ENCODE peak calls at places on chromosomes 16 and 17, in five cellular contexts. N is activated CD8-positive, alpha-beta T cell treated with anti-CD3 and anti-CD28 coated beads for 36 hours; C is body of pancreas; F is fibroblast of villous mesenchyme; U is AG09309. O is an unnamed sample.

GRCh38 chr17:82548681-82549303 is 29.3 kb downstream of the FOXK2 start:
- DNase-seq in N (peak), C (peak), F (peak), U (no peak), O (no peak)

GRCh38 chr17:50079334-50080095 is 15.6 kb upstream of the PDK2 start:
- DNase-seq in N (peak), C (no peak), F (no peak), U (no peak), O (no peak)

GRCh38 chr17:3730881-3731429 is 7.3 kb downstream of the HASPIN start:
- DNase-seq in N (no peak), C (no peak), F (no peak), U (no peak), O (no peak)

GRCh38 chr16:50160495-50161164 is 7.5 kb downstream of the TENT4B start:
- DNase-seq in N (no peak), C (no peak), F (no peak), U (no peak), O (no peak)

GRCh38 chr17:13114601-13115024 is 96.8 kb upstream of the ELAC2 start:
- DNase-seq in N (peak), C (peak), F (peak), U (peak), O (peak)

GRCh38 chr16:80489173-80489572 is 51.6 kb upstream of the DYNLRB2 start:
- DNase-seq in N (no peak), C (no peak), F (no peak), U (no peak), O (no peak)

GRCh38 chr16:1993731-1994131 is 4.0 kb downstream of the SYNGR3 start:
- DNase-seq in N (no peak), C (no peak), F (no peak), U (no peak), O (no peak)

GRCh38 chr16:49817754-49818507 is 38.0 kb downstream of the ZNF423 start:
- DNase-seq in N (no peak), C (no peak), F (no peak), U (no peak), O (no peak)

GRCh38 chr17:43736389-43736788 is 22.2 kb downstream of the SOST start:
- DNase-seq in N (no peak), C (no peak), F (peak), U (no peak), O (no peak)

GRCh38 chr17:79659376-79659775 is 48.5 kb upstream of the RBFOX3 start:
- DNase-seq in N (no peak), C (no peak), F (no peak), U (no peak), O (peak)

GRCh38 chr16:10770907-10771306 is 27.3 kb downstream of the NUBP1 start:
- DNase-seq in N (no peak), C (peak), F (peak), U (no peak), O (no peak)

GRCh38 chr17:17732892-17733670 is 51.8 kb downstream of the RAI1 start:
- DNase-seq in N (no peak), C (no peak), F (no peak), U (no peak), O (no peak)

GRCh38 chr17:55305321-55306087 is 40.7 kb downstream of the HLF start:
- DNase-seq in N (no peak), C (no peak), F (no peak), U (no peak), O (no peak)

GRCh38 chr16:27920391-27920891 is 143.1 kb downstream of the GSG1L start:
- DNase-seq in N (no peak), C (no peak), F (no peak), U (no peak), O (no peak)
- TF ChIP-seq CTCF in N (no peak), C (no peak), F (no peak), U (no peak), O (no peak)

GRCh38 chr16:3305109-3306068 is at the start of the genes TIGD7 and ZNF75A:
- DNase-seq in N (peak), C (peak), F (peak), U (peak), O (peak)
- TF ChIP-seq CTCF in N (peak), C (peak), F (no peak), U (no peak), O (no peak)

DNA sequence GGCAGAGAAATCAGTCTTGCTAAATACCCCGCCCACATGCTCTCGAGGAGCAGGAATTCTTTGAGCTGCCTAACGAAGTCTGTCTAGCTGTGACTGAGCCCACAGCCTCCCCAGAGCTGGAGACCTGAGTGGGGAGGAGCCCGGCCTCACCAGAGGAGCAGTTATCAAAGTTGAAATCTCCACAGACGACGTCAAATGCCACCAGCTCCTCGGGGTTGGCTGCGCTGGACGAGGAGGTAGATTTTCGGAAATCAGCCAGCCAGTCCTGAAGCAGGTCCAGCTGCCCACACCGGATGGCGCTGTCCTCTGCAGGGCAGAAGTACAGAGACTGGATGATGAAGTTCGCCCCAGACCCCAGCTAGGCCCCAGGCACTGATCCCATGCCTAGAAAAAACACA is 53.8 kb downstream of the PRMT7 start:
- DNase-seq in N (no peak), C (no peak), F (peak), U (no peak), O (no peak)
- TF ChIP-seq CTCF in N (peak), C (no peak), F (peak), U (peak), O (no peak)

DNA sequence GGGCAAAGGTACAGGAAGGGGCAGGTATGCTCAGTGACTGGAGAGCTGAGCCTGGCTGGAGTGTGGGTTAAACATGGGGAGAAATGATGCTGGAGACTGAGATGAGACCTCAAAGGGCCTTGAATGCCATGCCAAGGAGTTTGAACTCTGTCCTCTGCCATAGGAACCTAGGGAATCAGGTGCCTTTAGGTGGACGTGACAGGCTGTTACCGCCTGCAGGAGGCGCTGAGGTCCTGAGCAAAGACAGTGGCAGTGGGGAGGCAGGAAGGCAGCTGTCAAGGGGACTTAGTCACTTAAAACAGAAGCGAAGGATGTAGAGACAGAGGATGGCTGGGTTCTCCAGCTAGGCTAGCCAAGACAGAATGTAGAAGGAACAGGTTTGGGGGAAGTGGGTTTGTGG is 9.1 kb downstream of the PSMB3 start:
- DNase-seq in N (peak), C (no peak), F (peak), U (no peak), O (no peak)
- TF ChIP-seq CTCF in N (no peak), C (no peak), F (peak), U (peak), O (peak)

GRCh38 chr17:7014995-7015586 is 2.7 kb downstream of the RNASEK start:
- DNase-seq in N (peak), C (peak), F (peak), U (no peak), O (peak)
- TF ChIP-seq CTCF in N (peak), C (no peak), F (no peak), U (no peak), O (no peak)

GRCh38 chr17:62601438-62601837 is 26.0 kb upstream of the MRC2 start:
- DNase-seq in N (peak), C (no peak), F (peak), U (no peak), O (no peak)
- TF ChIP-seq CTCF in N (no peak), C (no peak), F (peak), U (peak), O (peak)

GRCh38 chr17:35740216-35740615 is 8.8 kb downstream of the RASL10B start:
- DNase-seq in N (no peak), C (no peak), F (no peak), U (no peak), O (no peak)

GRCh38 chr17:35738519-35739133 is 7.2 kb downstream of the RASL10B start:
- DNase-seq in N (no peak), C (no peak), F (no peak), U (no peak), O (peak)

GRCh38 chr17:35742896-35743477 is 10.1 kb downstream of the GAS2L2 start:
- DNase-seq in N (no peak), C (no peak), F (no peak), U (no peak), O (no peak)

GRCh38 chr17:35742496-35742895 is 10.5 kb downstream of the GAS2L2 start:
- DNase-seq in N (no peak), C (no peak), F (no peak), U (no peak), O (no peak)

GRCh38 chr17:35740997-35741931 is 9.8 kb downstream of the RASL10B start:
- DNase-seq in N (peak), C (no peak), F (no peak), U (no peak), O (no peak)
- TF ChIP-seq CTCF in N (peak), C (no peak), F (no peak), U (no peak), O (no peak)

GRCh38 chr16:70475054-70475871 is 20.9 kb downstream of the FCSK start:
- DNase-seq in N (no peak), C (no peak), F (no peak), U (no peak), O (no peak)

GRCh38 chr16:70474320-70475053 is 20.1 kb downstream of the FCSK start:
- DNase-seq in N (no peak), C (no peak), F (no peak), U (no peak), O (no peak)

GRCh38 chr16:70470927-70471341 is 16.5 kb downstream of the FCSK start:
- DNase-seq in N (no peak), C (peak), F (peak), U (no peak), O (no peak)

GRCh38 chr16:70472786-70473433 is 18.5 kb downstream of the FCSK start:
- DNase-seq in N (no peak), C (no peak), F (no peak), U (no peak), O (no peak)

GRCh38 chr16:70473446-70474319 is 19.3 kb downstream of the FCSK start:
- DNase-seq in N (no peak), C (no peak), F (no peak), U (no peak), O (no peak)
- TF ChIP-seq CTCF in N (no peak), C (no peak), F (no peak), U (no peak), O (peak)

DNA sequence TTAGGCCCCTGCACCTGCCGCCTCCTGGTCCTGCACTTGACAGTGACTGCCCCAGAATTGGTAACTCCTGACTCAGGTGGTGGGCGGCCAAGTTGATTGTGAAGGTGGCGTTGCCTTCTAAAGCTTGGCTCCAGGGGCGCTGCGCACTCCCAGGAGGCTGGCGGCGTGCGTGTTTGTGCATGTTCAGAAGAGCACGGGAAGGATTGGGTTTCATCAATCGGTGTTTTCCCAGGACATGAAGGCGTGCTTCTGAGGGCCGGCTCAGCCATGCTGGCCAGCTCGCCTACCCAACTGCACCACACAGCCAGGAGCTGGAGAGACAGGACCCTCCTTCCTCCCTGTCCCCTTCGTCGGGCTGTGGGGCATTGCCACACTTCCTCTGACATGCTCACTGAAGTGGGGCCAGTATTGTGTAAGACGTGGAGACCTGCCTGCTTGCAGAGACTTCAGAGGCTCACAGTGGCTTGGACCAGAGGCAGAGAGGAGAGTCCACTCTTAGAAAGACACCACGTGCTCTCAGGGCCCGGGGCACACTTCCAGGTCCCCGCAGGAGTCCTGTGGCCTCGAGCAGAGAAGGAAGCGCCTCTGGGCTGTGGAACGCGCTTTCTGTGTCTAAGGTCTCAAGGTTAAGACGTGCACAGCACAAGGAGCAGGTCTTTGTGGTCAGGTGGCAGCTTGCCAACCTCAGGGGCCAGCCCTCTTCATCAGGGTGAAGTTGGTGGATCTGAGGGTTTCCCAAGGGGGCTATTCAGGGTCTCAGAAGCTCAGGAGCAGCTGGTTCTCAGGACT is 2.8 kb downstream of the RAB40C start:
- DNase-seq in N (no peak), C (peak), F (peak), U (no peak), O (no peak)
- TF ChIP-seq CTCF in N (no peak), C (peak), F (no peak), U (no peak), O (no peak)

GRCh38 chr16:88628512-88628974 is 9.8 kb upstream of the IL17C start:
- DNase-seq in N (no peak), C (no peak), F (peak), U (no peak), O (no peak)
- TF ChIP-seq CTCF in N (peak), C (no peak), F (peak), U (peak), O (peak)

O was measured in GM10248.